ENCODE peak calls at places on chromosome 21, in six cellular contexts. O is endothelial cell of umbilical vein; K is naive thymus-derived CD4-positive, alpha-beta T cell; N is SJSA1; A is SK-N-SH; E is neuronal stem cell. Z is an unnamed sample.

GRCh38 chr21:45280178-45280821 is 7.4 kb downstream of the POFUT2 start:
- DNase-seq in O (no peak), K (no peak), N (peak; percentile 35), A (no peak), E (no peak), Z (no peak)

GRCh38 chr21:42601656-42602055 is 51.8 kb upstream of the PDE9A start:
- DNase-seq in O (no peak), K (no peak), N (no peak), A (no peak), E (no peak), Z (no peak)

GRCh38 chr21:35136586-35137254 is 87.6 kb upstream of the RUNX1 start:
- DNase-seq in O (peak; percentile 30), K (no peak), N (peak; percentile 59), A (no peak), E (no peak), Z (no peak)

GRCh38 chr21:38983560-38983959 is 177.8 kb downstream of the ETS2 start:
- DNase-seq in O (no peak), K (no peak), N (no peak), A (no peak), E (no peak), Z (no peak)

GRCh38 chr21:15057290-15057689 is 7.5 kb downstream of the NRIP1 start:
- DNase-seq in O (no peak), K (no peak), N (no peak), A (no peak), E (no peak), Z (no peak)

GRCh38 chr21:41228006-41228370 is 60.0 kb downstream of the BACE2 start:
- DNase-seq in O (no peak), K (no peak), N (no peak), A (no peak), E (no peak), Z (no peak)

GRCh38 chr21:42496839-42497202 is 797 bp upstream of the RSPH1 start:
- DNase-seq in O (no peak), K (no peak), N (no peak), A (peak; percentile 46), E (no peak), Z (no peak)

GRCh38 chr21:24895885-24896734 is 711.2 kb downstream of the MRPL39 start:
- DNase-seq in O (no peak), K (no peak), N (no peak), A (peak; percentile 1), E (peak; percentile 29), Z (no peak)

GRCh38 chr21:42677339-42678117 is 24.1 kb downstream of the PDE9A start:
- DNase-seq in O (peak; percentile 65), K (no peak), N (peak; percentile 68), A (no peak), E (no peak), Z (no peak)

GRCh38 chr21:39379986-39380891 is 31.4 kb upstream of the HMGN1 start:
- DNase-seq in O (peak; percentile 95), K (peak; percentile 80), N (peak; percentile 98), A (peak; percentile 95), E (peak; percentile 88), Z (peak; percentile 97)

GRCh38 chr21:36148886-36149285 is 7.7 kb upstream of the DOP1B start:
- DNase-seq in O (no peak), K (no peak), N (no peak), A (no peak), E (no peak), Z (no peak)

GRCh38 chr21:36145259-36145658 is 10.4 kb downstream of the CBR3 start:
- DNase-seq in O (no peak), K (peak; percentile 11), N (no peak), A (no peak), E (no peak), Z (no peak)

GRCh38 chr21:36149788-36150187 is 6.8 kb upstream of the DOP1B start:
- DNase-seq in O (no peak), K (no peak), N (no peak), A (no peak), E (no peak), Z (no peak)

GRCh38 chr21:36147891-36148290 is 8.7 kb upstream of the DOP1B start:
- DNase-seq in O (no peak), K (no peak), N (no peak), A (no peak), E (no peak), Z (no peak)

DNA sequence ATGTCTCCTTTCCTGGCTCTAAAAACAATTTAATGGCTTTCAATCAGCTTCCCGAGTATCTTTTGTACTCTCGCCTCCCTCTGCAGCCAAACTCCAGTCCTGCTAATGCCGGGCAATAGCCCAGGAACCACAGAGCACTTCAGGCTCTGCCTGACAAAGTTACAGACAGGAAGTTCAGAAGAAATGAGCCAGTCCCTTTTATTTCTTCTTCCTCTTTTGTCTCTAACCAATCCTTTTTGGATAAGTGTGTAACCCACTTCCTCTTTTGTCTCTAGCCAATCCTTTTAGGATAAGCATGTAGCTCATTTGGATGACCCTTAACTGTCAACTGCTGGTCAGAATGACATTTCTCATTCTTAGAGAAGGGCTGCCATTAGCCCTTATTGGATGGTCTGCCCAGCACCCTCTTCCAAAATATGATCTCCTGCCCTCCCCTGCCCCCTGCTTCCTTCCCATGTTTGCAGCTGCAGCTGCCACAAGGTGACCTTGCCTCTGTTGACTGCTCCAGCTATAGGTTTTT is 6.4 kb upstream of the DOP1B start:
- DNase-seq in O (peak; percentile 40), K (no peak), N (no peak), A (no peak), E (no peak), Z (peak; percentile 38)
- H3K27ac ChIP-seq in O (no peak overlapping the region), K (peak overlapping the region; percentile 18), N (no peak overlapping the region), A (no peak overlapping the region), E (no peak overlapping the region), Z (peak overlapping the region; percentile 86)

GRCh38 chr21:43782741-43783700 is 6.4 kb upstream of the RRP1 start:
- DNase-seq in O (no peak), K (no peak), N (no peak), A (no peak), E (no peak), Z (no peak)
- H3K27ac ChIP-seq in O (no peak overlapping the region), K (no peak overlapping the region), N (no peak overlapping the region), A (no peak overlapping the region), E (no peak overlapping the region), Z (no peak overlapping the region)

GRCh38 chr21:29678616-29679015 is 261.2 kb downstream of the GRIK1 start:
- DNase-seq in O (no peak), K (no peak), N (no peak), A (no peak), E (no peak), Z (no peak)

GRCh38 chr21:29674343-29674742 is 265.5 kb downstream of the GRIK1 start:
- DNase-seq in O (no peak), K (no peak), N (no peak), A (no peak), E (no peak), Z (no peak)

GRCh38 chr21:29676395-29676794 is 263.4 kb downstream of the GRIK1 start:
- DNase-seq in O (no peak), K (no peak), N (no peak), A (no peak), E (no peak), Z (no peak)

GRCh38 chr21:29680273-29680672 is 259.5 kb downstream of the GRIK1 start:
- DNase-seq in O (no peak), K (no peak), N (no peak), A (no peak), E (no peak), Z (no peak)

GRCh38 chr21:29677326-29677725 is 262.5 kb downstream of the GRIK1 start:
- DNase-seq in O (no peak), K (no peak), N (no peak), A (no peak), E (no peak), Z (no peak)
- H3K27ac ChIP-seq in O (no peak overlapping the region), K (no peak overlapping the region), N (no peak overlapping the region), A (no peak overlapping the region), E (no peak overlapping the region), Z (no peak overlapping the region)

GRCh38 chr21:31446206-31446900 is 102.3 kb upstream of the TIAM1 start:
- DNase-seq in O (no peak), K (peak; percentile 55), N (no peak), A (no peak), E (no peak), Z (no peak)
- H3K27ac ChIP-seq in O (no peak overlapping the region), K (no peak overlapping the region), N (no peak overlapping the region), A (no peak overlapping the region), E (no peak overlapping the region), Z (no peak overlapping the region)

Z was measured in left ventricle myocardium inferior.